ENCODE peak calls at places on chromosomes 6 and 20, in five cellular contexts. P is CD8-positive, alpha-beta T cell; J is GM06990; A is left lung; H is GM20000. O is an unnamed sample.
A peak's percentile ranks its signal among the peaks of the same experiment; 100 is the strongest.

GRCh38 chr6:170080828-170081368 is 210.0 kb downstream of the DLL1 start:
- DNase-seq in H (no peak), P (no peak), J (no peak), A (peak; percentile 72), O (no peak)

GRCh38 chr20:21505161-21505809 is 8.6 kb downstream of the NKX2-2 start:
- DNase-seq in A (peak; percentile 95), P (peak; percentile 77), J (peak; percentile 77), H (peak; percentile 88), O (peak; percentile 89)

GRCh38 chr6:17120019-17120418 is 18.2 kb downstream of the STMND1 start:
- DNase-seq in H (no peak), P (no peak), A (no peak), J (no peak), O (no peak)

GRCh38 chr6:786946-787763 is 94.2 kb upstream of the EXOC2 start:
- DNase-seq in J (no peak), A (no peak), H (peak; percentile 46), P (no peak), O (no peak)

GRCh38 chr20:21365771-21366170 is 31.6 kb downstream of the NKX2-4 start:
- DNase-seq in A (no peak), J (no peak), H (no peak), P (no peak), O (no peak)

GRCh38 chr6:111219785-111220184 is 132.5 kb downstream of the SLC16A10 start:
- DNase-seq in P (no peak), H (no peak), A (no peak), J (no peak), O (no peak)

GRCh38 chr6:17580518-17581048 is 19.5 kb upstream of the FAM8A1 start:
- DNase-seq in H (no peak), A (peak; percentile 85), J (no peak), P (no peak), O (peak; percentile 30)

GRCh38 chr20:19688031-19688806 is 69.8 kb upstream of the RIN2 start:
- DNase-seq in H (no peak), P (no peak), J (no peak), A (peak; percentile 84), O (peak; percentile 21)

GRCh38 chr6:134516582-134516981 is 198.7 kb upstream of the SGK1 start:
- DNase-seq in J (no peak), P (no peak), H (no peak), A (no peak), O (no peak)

GRCh38 chr6:170402318-170403040 is 95.9 kb downstream of the FAM120B start:
- DNase-seq in A (no peak), J (no peak), H (no peak), P (no peak), O (no peak)

GRCh38 chr20:60087563-60088105 is 129.4 kb downstream of the CDH26 start:
- DNase-seq in J (no peak), H (no peak), A (peak; percentile 82), P (no peak), O (no peak)

GRCh38 chr6:137297887-137298286 is 78.7 kb upstream of the IFNGR1 start:
- DNase-seq in A (no peak), J (no peak), H (no peak), P (no peak), O (no peak)

GRCh38 chr6:71332012-71332411 is 43.4 kb downstream of the OGFRL1 start:
- DNase-seq in A (no peak), P (no peak), J (no peak), H (no peak), O (no peak)

GRCh38 chr6:75205776-75206334 is at the start of gene COL12A1:
- DNase-seq in H (peak; percentile 20), A (peak; percentile 93), J (peak; percentile 32), P (no peak), O (peak; percentile 35)

GRCh38 chr6:31972709-31973350 is 892 bp upstream of the DXO start:
- DNase-seq in J (no peak), P (no peak), H (peak; percentile 23), A (no peak), O (no peak)

GRCh38 chr6:15472626-15473025 is 190.2 kb downstream of the DTNBP1 start:
- DNase-seq in A (no peak), H (no peak), P (no peak), J (no peak), O (no peak)

GRCh38 chr20:15763344-15763743 is 809.9 kb downstream of the KIF16B start:
- DNase-seq in H (no peak), A (no peak), P (no peak), J (no peak), O (no peak)

GRCh38 chr6:125304970-125305369 is 3.2 kb upstream of the HDDC2 start:
- DNase-seq in J (no peak), P (no peak), H (no peak), A (no peak), O (no peak)

GRCh38 chr20:14489544-14489943 is 152.1 kb upstream of the FLRT3 start:
- DNase-seq in H (no peak), P (no peak), A (no peak), J (no peak), O (no peak)

GRCh38 chr20:46995561-46996142 is 101.0 kb downstream of the EYA2 start:
- DNase-seq in P (no peak), H (no peak), J (no peak), A (no peak), O (no peak)

GRCh38 chr20:3613821-3614440 is 49.3 kb downstream of the GFRA4 start:
- DNase-seq in J (no peak), A (no peak), P (no peak), H (no peak), O (no peak)

GRCh38 chr6:150605333-150605732 is 5.6 kb downstream of the PLEKHG1 start:
- DNase-seq in H (no peak), P (no peak), A (no peak), J (no peak), O (no peak)

GRCh38 chr20:3980260-3981131 is 34.9 kb downstream of the RNF24 start:
- DNase-seq in A (no peak), J (peak; percentile 11), H (no peak), P (peak; percentile 10), O (no peak)

GRCh38 chr6:36735110-36735971 is 37.7 kb downstream of the RAB44 start:
- DNase-seq in H (peak; percentile 63), A (no peak), P (no peak), J (no peak), O (no peak)

GRCh38 chr6:148835920-148836441 is 89.2 kb downstream of the UST start:
- DNase-seq in A (no peak), J (peak; percentile 61), H (peak; percentile 24), P (no peak), O (no peak)

GRCh38 chr6:12472601-12473038 is 182.5 kb downstream of the EDN1 start:
- DNase-seq in A (peak; percentile 39), H (no peak), J (no peak), P (no peak), O (no peak)

GRCh38 chr6:33213166-33213988 is 5.1 kb downstream of the RING1 start:
- DNase-seq in H (no peak), J (no peak), P (no peak), A (no peak), O (no peak)

GRCh38 chr6:119541132-119541905 is 191.8 kb upstream of the MAN1A1 start:
- DNase-seq in P (no peak), J (no peak), A (no peak), H (no peak), O (no peak)

DNA sequence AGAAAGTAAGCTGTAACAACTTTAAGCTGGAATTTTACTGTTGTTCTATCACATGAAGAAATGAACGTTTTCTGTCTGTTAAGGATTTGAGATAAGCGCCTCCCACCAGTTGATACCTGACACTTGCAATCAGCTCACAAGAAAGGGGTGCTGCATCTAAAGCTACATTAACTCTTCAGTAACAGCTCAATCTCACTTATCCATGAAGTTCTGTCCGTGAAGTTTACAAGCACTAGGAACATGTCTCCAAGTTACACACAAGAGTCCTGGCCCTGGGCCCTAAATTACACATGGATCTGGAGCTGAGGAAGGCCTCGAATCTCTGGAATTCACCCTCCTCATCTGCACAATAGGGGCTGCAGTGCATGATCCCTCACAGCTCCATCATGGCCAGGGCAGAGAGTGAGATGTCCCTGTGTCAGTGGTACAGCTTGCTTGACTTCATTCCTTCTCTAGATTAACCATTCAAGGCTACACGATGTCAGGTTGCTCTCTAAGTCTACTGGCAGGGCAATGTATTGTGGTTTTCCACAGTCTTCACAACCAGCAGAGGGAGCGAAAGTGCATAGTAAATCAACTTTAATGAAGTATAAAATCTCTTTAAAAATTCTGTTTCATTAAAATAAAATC is 182.4 kb upstream of the MCHR2 start:
- DNase-seq in P (no peak), A (no peak), J (no peak), H (no peak), O (no peak)
- TF ChIP-seq CTCF in P (no peak), A (no peak), J (peak; percentile 50), H (no peak), O (peak; percentile 37)

DNA sequence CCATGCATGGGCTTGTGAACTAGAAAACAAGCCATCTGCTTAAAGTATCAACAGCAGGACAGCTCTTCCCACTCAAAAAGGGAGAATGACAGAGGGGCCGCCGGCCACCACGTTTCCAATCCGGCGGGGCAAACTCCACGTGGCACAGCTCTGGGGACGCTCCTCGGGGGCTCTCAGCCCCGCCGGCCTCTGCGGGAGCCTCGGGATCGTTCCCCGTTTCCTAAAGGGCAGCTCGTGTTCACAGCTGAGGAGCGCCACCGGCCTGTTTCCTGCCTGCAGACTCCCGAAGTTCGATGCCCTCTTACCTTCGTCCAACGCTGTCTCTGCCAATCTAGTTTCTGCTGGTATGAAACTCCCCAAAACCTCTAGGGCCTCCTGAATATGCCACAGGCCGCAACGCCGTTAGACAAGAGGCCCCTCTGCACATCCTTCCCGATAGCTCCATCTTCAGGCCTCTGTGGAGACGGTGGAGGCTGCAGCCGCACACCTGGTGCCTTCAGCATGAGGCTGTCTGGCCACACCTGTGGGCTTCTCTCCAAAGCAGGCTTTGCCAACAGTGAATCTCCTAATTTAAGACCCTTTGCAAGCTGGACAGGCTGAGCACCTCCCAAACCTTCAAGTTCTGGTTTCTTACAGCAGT is 46.5 kb downstream of the KCNQ2 start:
- DNase-seq in A (no peak), J (no peak), P (no peak), H (no peak), O (no peak)
- TF ChIP-seq CTCF in A (no peak), J (no peak), P (no peak), H (no peak), O (no peak)

DNA sequence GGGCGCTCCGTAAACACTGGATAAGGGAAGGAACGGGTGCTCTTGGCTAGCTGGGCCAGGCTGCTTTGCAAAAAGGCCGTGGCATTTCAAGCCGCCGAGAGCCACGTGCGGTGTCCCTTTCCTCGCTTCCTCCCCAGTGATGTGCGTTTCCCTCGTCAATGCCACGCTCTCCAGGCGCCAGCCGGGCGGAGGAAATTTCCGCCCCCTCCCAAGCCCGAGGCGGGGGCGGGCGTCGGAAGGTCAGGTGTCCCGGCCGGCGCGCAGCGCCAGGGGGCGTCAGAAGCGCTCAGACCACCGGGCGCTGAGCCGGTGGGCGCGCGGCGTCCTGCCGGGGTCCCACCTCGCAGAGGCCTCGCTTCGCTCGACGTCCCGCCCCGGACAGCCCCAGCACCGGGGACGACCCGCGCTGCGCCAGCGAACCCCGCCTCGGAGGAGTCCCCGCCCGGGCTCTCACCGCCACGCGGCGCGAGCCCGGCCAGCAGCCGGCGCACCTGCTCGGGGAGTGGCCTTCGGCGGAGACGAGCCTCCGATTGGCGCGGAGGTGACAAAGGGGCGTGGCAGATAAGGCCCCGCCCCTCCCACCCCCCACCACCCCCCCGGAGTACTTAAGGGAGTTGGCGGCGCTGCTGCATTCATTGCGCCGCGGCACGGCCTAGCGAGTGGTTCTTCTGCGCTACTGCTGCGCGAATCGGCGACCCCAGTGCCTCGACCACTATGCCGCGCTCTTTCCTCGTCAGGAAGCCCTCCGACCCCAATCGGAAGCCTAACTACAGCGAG is at the start of gene SNAI1:
- DNase-seq in A (peak; percentile 90), P (peak; percentile 72), J (peak; percentile 88), H (peak; percentile 99), O (peak; percentile 65)
- TF ChIP-seq CTCF in A (peak; percentile 19), P (peak; percentile 55), J (peak; percentile 46), H (no peak), O (peak; percentile 65)

GRCh38 chr20:38304845-38305447 is 990 bp downstream of the BPI start:
- DNase-seq in A (peak; percentile 85), P (no peak), J (no peak), H (peak; percentile 45), O (no peak)
- TF ChIP-seq CTCF in A (peak; percentile 54), P (no peak), J (peak; percentile 70), H (peak; percentile 24), O (peak; percentile 36)